ENCODE peak calls at places on chromosomes 11 and 22, in six cellular contexts. Q is activated naive CD4-positive, alpha-beta T cell; C is head of caudate nucleus; T is Ammon's horn; N is caudate nucleus; X is AG20443. Z is an unnamed sample.

GRCh38 chr11:33634291-33634834 is 66.3 kb downstream of the C11orf91 start:
- DNase-seq in Q (no peak), C (no peak), T (no peak), N (no peak), X (peak; percentile 32), Z (no peak)

GRCh38 chr11:115716577-115717214 is 212.5 kb upstream of the CADM1 start:
- DNase-seq in Q (no peak), C (peak; percentile 24), T (peak; percentile 41), N (no peak), X (no peak), Z (no peak)

GRCh38 chr11:74278721-74279148 is 32.7 kb downstream of the P4HA3 start:
- DNase-seq in Q (no peak), C (no peak), T (no peak), N (no peak), X (peak; percentile 86), Z (peak; percentile 84)

GRCh38 chr11:32527776-32528175 is 55.9 kb upstream of the EIF3M start:
- DNase-seq in Q (no peak), C (no peak), T (peak; percentile 37), N (no peak), X (no peak), Z (no peak)

GRCh38 chr22:48804811-48805301 is 1022.8 kb downstream of the BRD1 start:
- DNase-seq in Q (no peak), C (no peak), T (no peak), N (no peak), X (no peak), Z (no peak)

GRCh38 chr22:50473088-50473487 is 1.7 kb downstream of the SBF1 start:
- DNase-seq in Q (peak; percentile 14), C (no peak), T (no peak), N (no peak), X (no peak), Z (no peak)

GRCh38 chr11:85941380-85941973 is 86.3 kb downstream of the CCDC83 start:
- DNase-seq in Q (no peak), C (peak; percentile 74), T (peak; percentile 77), N (peak; percentile 23), X (peak; percentile 76), Z (no peak)

GRCh38 chr11:13329670-13330401 is 52.2 kb downstream of the BMAL1 start:
- DNase-seq in Q (no peak), C (no peak), T (peak; percentile 47), N (no peak), X (no peak), Z (no peak)

GRCh38 chr11:2444301-2445106 is at the start of the genes KCNQ1 and TRPM5:
- DNase-seq in Q (peak; percentile 70), C (no peak), T (no peak), N (no peak), X (no peak), Z (no peak)

GRCh38 chr11:2268911-2269600 is 1.3 kb downstream of the ASCL2 start:
- DNase-seq in Q (no peak), C (peak; percentile 60), T (no peak), N (no peak), X (peak; percentile 51), Z (no peak)

GRCh38 chr11:72038491-72038890 is 39.8 kb downstream of the IL18BP start:
- DNase-seq in Q (no peak), C (peak; percentile 74), T (peak; percentile 76), N (peak; percentile 56), X (peak; percentile 90), Z (no peak)

GRCh38 chr11:104451193-104451592 is 287.2 kb upstream of the PDGFD start:
- DNase-seq in Q (no peak), C (no peak), T (no peak), N (no peak), X (no peak), Z (no peak)

GRCh38 chr22:37607010-37607911 is 1.4 kb upstream of the GGA1 start:
- DNase-seq in Q (peak; percentile 82), C (peak; percentile 91), T (peak; percentile 84), N (peak; percentile 65), X (peak; percentile 83), Z (no peak)

GRCh38 chr11:122038543-122038942 is 77.5 kb downstream of the BLID start:
- DNase-seq in Q (no peak), C (no peak), T (no peak), N (no peak), X (peak; percentile 66), Z (peak; percentile 78)

GRCh38 chr11:126547691-126548090 is 192.2 kb downstream of the ST3GAL4 start:
- DNase-seq in Q (no peak), C (no peak), T (no peak), N (no peak), X (no peak), Z (no peak)

GRCh38 chr11:119800171-119800570 is 71.2 kb upstream of the NECTIN1 start:
- DNase-seq in Q (no peak), C (no peak), T (no peak), N (no peak), X (no peak), Z (no peak)

GRCh38 chr11:94664336-94664735 is 97.2 kb downstream of the PIWIL4 start:
- DNase-seq in Q (no peak), C (no peak), T (no peak), N (no peak), X (peak; percentile 23), Z (no peak)

GRCh38 chr11:124071622-124071948 is 30.5 kb upstream of the OR10G7 start:
- DNase-seq in Q (no peak), C (no peak), T (no peak), N (no peak), X (no peak), Z (no peak)

GRCh38 chr11:96123301-96123700 is 199.4 kb upstream of the MTMR2 start:
- DNase-seq in Q (no peak), C (no peak), T (no peak), N (no peak), X (no peak), Z (no peak)

GRCh38 chr11:62855571-62856332 is 16.4 kb upstream of the WDR74 start:
- DNase-seq in Q (peak; percentile 98), C (peak; percentile 96), T (peak; percentile 97), N (peak; percentile 87), X (peak; percentile 98), Z (peak; percentile 98)

GRCh38 chr11:28518825-28519224 is 410.6 kb downstream of the METTL15 start:
- DNase-seq in Q (no peak), C (no peak), T (no peak), N (no peak), X (no peak), Z (no peak)

GRCh38 chr22:49817359-49817758 is 10.3 kb downstream of the BRD1 start:
- DNase-seq in Q (no peak), C (no peak), T (no peak), N (no peak), X (no peak), Z (no peak)

GRCh38 chr11:1879342-1879940 is 12.3 kb downstream of the PRR33 start:
- DNase-seq in Q (no peak), C (no peak), T (no peak), N (no peak), X (peak; percentile 5), Z (no peak)